ENCODE peak calls at places on chromosomes 11 and 22, in seven cellular contexts. X is AG09309; U is CD4-positive, alpha-beta memory T cell; M is prostate gland; K is AG10803; Q is HL-60; Y is BJ. W is an unnamed sample.

GRCh38 chr22:44686873-44687600 is 15.0 kb upstream of the PRR5 start:
- DNase-seq in Y (peak), Q (no peak), U (no peak), X (no peak), K (peak), M (no peak), W (no peak)

GRCh38 chr11:7582338-7582985 is 68.7 kb downstream of the PPFIBP2 start:
- DNase-seq in U (no peak), Y (no peak), Q (no peak), M (no peak), X (no peak), K (no peak), W (no peak)

GRCh38 chr22:46058591-46059519 is 81.9 kb upstream of the WNT7B start:
- DNase-seq in Y (no peak), K (no peak), U (no peak), X (no peak), Q (no peak), M (no peak), W (no peak)

GRCh38 chr22:19527861-19528417 is 3.7 kb upstream of the CLDN5 start:
- DNase-seq in Y (no peak), X (peak), M (no peak), Q (no peak), U (no peak), K (no peak), W (no peak)

GRCh38 chr11:11818529-11819121 is 23.1 kb upstream of the USP47 start:
- DNase-seq in X (no peak), U (no peak), K (no peak), Y (no peak), M (no peak), Q (no peak), W (no peak)

GRCh38 chr11:7513210-7514098 is at the start of gene PPFIBP2:
- DNase-seq in U (peak), M (peak), K (peak), Q (no peak), X (no peak), Y (no peak), W (peak)

GRCh38 chr11:29750392-29750791 is 266.4 kb downstream of the KCNA4 start:
- DNase-seq in U (no peak), Y (no peak), K (no peak), M (no peak), X (no peak), Q (no peak), W (no peak)

GRCh38 chr11:44566952-44567875 is 1.8 kb downstream of the CD82 start:
- DNase-seq in Q (no peak), K (no peak), U (no peak), Y (no peak), M (no peak), X (no peak), W (peak)

GRCh38 chr11:129881570-129882170 is 13.7 kb downstream of the NFRKB start:
- DNase-seq in X (no peak), Q (no peak), K (peak), M (peak), Y (no peak), U (peak), W (peak)

GRCh38 chr11:123472236-123472935 is 42.3 kb downstream of the GRAMD1B start:
- DNase-seq in Q (no peak), Y (no peak), M (peak), X (no peak), U (no peak), K (no peak), W (no peak)

GRCh38 chr11:73244589-73245240 is 26.6 kb downstream of the P2RY2 start:
- DNase-seq in K (no peak), Y (no peak), U (no peak), X (no peak), M (no peak), Q (no peak), W (no peak)

GRCh38 chr11:27401280-27401679 is 38.3 kb upstream of the CCDC34 start:
- DNase-seq in U (no peak), X (peak), K (peak), Q (no peak), M (no peak), Y (peak), W (no peak)

GRCh38 chr11:20057055-20057943 is 103.0 kb downstream of the DBX1 start:
- DNase-seq in Q (no peak), U (no peak), K (peak), Y (no peak), M (no peak), X (peak), W (no peak)

GRCh38 chr11:14059491-14059890 is 97.0 kb downstream of the SPON1 start:
- DNase-seq in Y (no peak), U (no peak), K (no peak), M (no peak), Q (no peak), X (no peak), W (no peak)

GRCh38 chr11:45413156-45413833 is 127.2 kb upstream of the SYT13 start:
- DNase-seq in X (no peak), K (no peak), U (no peak), Y (no peak), M (no peak), Q (no peak), W (no peak)

GRCh38 chr11:59983212-59983611 is 19.4 kb downstream of the OOSP4A start:
- DNase-seq in U (no peak), Q (no peak), M (no peak), K (no peak), X (no peak), Y (no peak), W (no peak)

GRCh38 chr11:61534901-61535839 is 26.6 kb downstream of the LRRC10B start:
- DNase-seq in X (no peak), U (no peak), K (no peak), Y (no peak), Q (no peak), M (no peak), W (no peak)

GRCh38 chr11:119990306-119991021 is 147.4 kb downstream of the TRIM29 start:
- DNase-seq in M (no peak), U (no peak), Y (no peak), X (no peak), Q (no peak), K (peak), W (no peak)

GRCh38 chr22:17077255-17077654 is 7.5 kb upstream of the IL17RA start:
- DNase-seq in X (peak), K (peak), M (no peak), Y (peak), U (no peak), Q (no peak), W (no peak)

GRCh38 chr11:77126861-77127673 is 979 bp upstream of the MYO7A start:
- DNase-seq in X (no peak), U (peak), Q (peak), Y (no peak), M (no peak), K (no peak), W (peak)

DNA sequence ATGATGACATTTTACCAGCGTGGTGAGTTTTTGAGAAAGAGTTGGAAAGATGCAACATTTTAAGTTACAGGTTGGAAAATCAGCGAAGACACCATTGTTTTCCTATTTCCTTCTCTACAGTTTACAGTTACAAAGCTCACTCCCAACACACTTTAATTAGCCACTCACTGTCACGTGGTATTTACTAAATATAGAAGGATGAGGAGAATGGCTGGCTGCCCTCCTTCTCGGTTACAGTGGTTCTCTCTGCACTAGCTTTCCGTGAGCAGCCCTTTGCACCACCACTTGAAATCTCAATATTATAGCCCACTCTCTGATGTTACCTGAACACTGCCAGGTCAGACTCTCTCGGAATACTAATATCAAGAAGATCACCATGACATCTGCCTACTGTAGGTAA is 205.6 kb downstream of the CADM1 start:
- DNase-seq in K (no peak), Q (no peak), U (no peak), Y (no peak), X (no peak), M (no peak), W (no peak)
- H3K4me3 ChIP-seq in K (no peak), Q (no peak), U (no peak), Y (no peak), X (no peak), M (no peak), W (no peak)

GRCh38 chr22:24290459-24290858 is 19.8 kb downstream of the SPECC1L start:
- DNase-seq in Q (no peak), X (no peak), U (no peak), M (no peak), Y (no peak), K (peak), W (no peak)

GRCh38 chr22:24289138-24289537 is 18.5 kb downstream of the SPECC1L start:
- DNase-seq in M (no peak), Y (peak), K (peak), X (peak), U (no peak), Q (no peak), W (no peak)

GRCh38 chr22:24291538-24292201 is 21.0 kb downstream of the SPECC1L start:
- DNase-seq in Q (no peak), U (no peak), X (no peak), K (no peak), M (no peak), Y (no peak), W (no peak)

GRCh38 chr22:24285245-24285644 is 14.6 kb downstream of the SPECC1L start:
- DNase-seq in Y (no peak), X (no peak), K (peak), Q (no peak), M (no peak), U (peak), W (peak)

GRCh38 chr22:24289781-24290181 is 19.1 kb downstream of the SPECC1L start:
- DNase-seq in K (no peak), U (no peak), X (no peak), M (no peak), Y (no peak), Q (no peak), W (no peak)
- H3K4me3 ChIP-seq in K (peak), U (no peak), X (no peak), M (no peak), Y (no peak), Q (no peak), W (no peak)

GRCh38 chr11:33697997-33698396 is 2.6 kb downstream of the C11orf91 start:
- DNase-seq in K (no peak), Q (no peak), X (no peak), U (no peak), Y (no peak), M (no peak), W (no peak)

GRCh38 chr11:33698921-33699320 is 1.7 kb downstream of the C11orf91 start:
- DNase-seq in Q (no peak), U (no peak), Y (no peak), X (no peak), K (no peak), M (no peak), W (no peak)

GRCh38 chr11:33700425-33701271 is at the start of gene C11orf91:
- DNase-seq in X (peak), Q (peak), K (peak), Y (peak), M (peak), U (peak), W (peak)

GRCh38 chr11:33701302-33701701 is 676 bp upstream of the C11orf91 start:
- DNase-seq in Y (no peak), X (no peak), Q (no peak), M (no peak), U (no peak), K (peak), W (no peak)

GRCh38 chr11:33699515-33700424 is 856 bp downstream of the C11orf91 start:
- DNase-seq in Q (no peak), M (no peak), Y (no peak), U (peak), X (no peak), K (no peak), W (no peak)
- H3K4me3 ChIP-seq in Q (peak), M (peak), Y (peak), U (peak), X (peak), K (peak), W (peak)

DNA sequence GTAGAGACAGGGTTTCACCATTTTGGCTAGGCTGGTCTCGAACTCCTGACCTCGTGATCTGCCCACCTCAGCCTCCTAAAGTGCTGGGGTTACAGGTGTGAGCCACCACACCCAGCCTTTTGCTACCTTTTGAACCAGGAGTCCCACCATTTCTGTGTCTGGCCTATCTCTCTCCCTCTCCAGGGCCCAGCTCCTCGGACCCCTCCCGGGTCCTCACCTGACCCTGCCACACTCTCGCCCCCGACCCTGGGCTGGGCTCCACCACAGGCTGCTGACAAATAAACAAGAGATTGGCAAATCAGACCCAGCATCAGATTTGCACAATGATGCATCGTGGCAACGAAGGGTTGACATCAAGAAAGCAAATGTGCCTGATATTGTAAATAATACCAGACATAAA is 8.8 kb downstream of the KRTAP5-5 start:
- DNase-seq in Q (no peak), M (no peak), Y (no peak), X (no peak), K (no peak), U (no peak), W (no peak)
- H3K4me3 ChIP-seq in Q (no peak), M (no peak), Y (no peak), X (no peak), K (no peak), U (no peak), W (no peak)

GRCh38 chr22:21042978-21043855 is 2.5 kb upstream of the LRRC74B start:
- DNase-seq in X (no peak), Y (no peak), K (no peak), U (no peak), Q (no peak), M (no peak), W (no peak)

GRCh38 chr22:21044931-21045584 is 688 bp upstream of the LRRC74B start:
- DNase-seq in X (peak), M (no peak), Y (no peak), K (peak), Q (no peak), U (no peak), W (no peak)

GRCh38 chr22:21045585-21046294 is at the start of gene LRRC74B:
- DNase-seq in U (peak), K (peak), Q (peak), M (peak), Y (peak), X (peak), W (peak)

GRCh38 chr22:21041937-21042336 is 3.8 kb upstream of the LRRC74B start:
- DNase-seq in Q (no peak), X (no peak), Y (no peak), K (peak), M (no peak), U (no peak), W (no peak)

GRCh38 chr22:21043856-21044535 is 1.8 kb upstream of the LRRC74B start:
- DNase-seq in K (no peak), Q (no peak), X (no peak), M (no peak), U (no peak), Y (no peak), W (no peak)
- H3K4me3 ChIP-seq in K (peak), Q (no peak), X (no peak), M (no peak), U (no peak), Y (no peak), W (no peak)

GRCh38 chr11:114063149-114063828 is 3.8 kb downstream of the ZBTB16 start:
- DNase-seq in X (no peak), U (no peak), Y (no peak), Q (no peak), M (no peak), K (no peak), W (no peak)

GRCh38 chr11:114066046-114066648 is 6.6 kb downstream of the ZBTB16 start:
- DNase-seq in Y (no peak), M (no peak), K (no peak), U (no peak), Q (no peak), X (no peak), W (no peak)

GRCh38 chr11:114064216-114064615 is 4.7 kb downstream of the ZBTB16 start:
- DNase-seq in X (no peak), Q (no peak), M (no peak), U (no peak), K (no peak), Y (no peak), W (no peak)

GRCh38 chr11:114063829-114064201 is 4.3 kb downstream of the ZBTB16 start:
- DNase-seq in X (no peak), Y (no peak), Q (no peak), K (no peak), U (no peak), M (no peak), W (no peak)

GRCh38 chr11:114065094-114065493 is 5.6 kb downstream of the ZBTB16 start:
- DNase-seq in U (no peak), K (no peak), X (no peak), Q (no peak), Y (no peak), M (no peak), W (no peak)
- H3K4me3 ChIP-seq in U (no peak), K (no peak), X (no peak), Q (no peak), Y (no peak), M (peak), W (no peak)

GRCh38 chr11:115696472-115697011 is 192.3 kb upstream of the CADM1 start:
- DNase-seq in Y (no peak), Q (no peak), X (no peak), K (no peak), M (no peak), U (no peak), W (no peak)

GRCh38 chr11:115695677-115696451 is 191.6 kb upstream of the CADM1 start:
- DNase-seq in K (no peak), Y (no peak), X (no peak), Q (no peak), U (no peak), M (no peak), W (no peak)

GRCh38 chr11:115693002-115693401 is 188.8 kb upstream of the CADM1 start:
- DNase-seq in U (no peak), Y (no peak), X (no peak), M (no peak), Q (no peak), K (no peak), W (no peak)

GRCh38 chr11:115687934-115688333 is 183.7 kb upstream of the CADM1 start:
- DNase-seq in K (no peak), X (no peak), Y (no peak), Q (no peak), M (no peak), U (no peak), W (no peak)

DNA sequence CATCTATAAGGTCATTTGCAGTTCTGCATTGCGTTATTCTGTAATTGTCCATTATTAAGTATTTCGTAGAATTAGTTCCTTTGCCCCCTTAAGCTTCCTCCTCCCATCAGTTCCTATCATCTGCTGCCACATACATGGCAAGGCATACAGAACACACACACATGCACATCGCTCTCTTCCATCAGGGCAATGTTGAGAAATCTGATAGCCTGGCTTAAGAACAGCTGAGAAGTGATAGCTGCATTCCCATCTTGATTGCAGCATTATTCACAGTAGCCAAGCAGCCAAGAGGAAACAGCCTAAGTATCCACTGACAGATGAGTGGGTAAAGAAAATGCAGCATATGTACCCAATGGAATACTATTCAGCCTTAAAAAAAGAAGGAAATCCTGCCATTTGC is 186.8 kb upstream of the CADM1 start:
- DNase-seq in M (no peak), Y (no peak), X (no peak), Q (no peak), U (no peak), K (no peak), W (no peak)
- H3K4me3 ChIP-seq in M (no peak), Y (no peak), X (no peak), Q (no peak), U (no peak), K (no peak), W (no peak)

GRCh38 chr11:125064070-125064469 is 965 bp downstream of the SLC37A2 start:
- DNase-seq in X (no peak), U (no peak), Q (no peak), Y (no peak), M (no peak), K (no peak), W (no peak)
- H3K4me3 ChIP-seq in X (peak), U (peak), Q (peak), Y (peak), M (peak), K (peak), W (no peak)

DNA sequence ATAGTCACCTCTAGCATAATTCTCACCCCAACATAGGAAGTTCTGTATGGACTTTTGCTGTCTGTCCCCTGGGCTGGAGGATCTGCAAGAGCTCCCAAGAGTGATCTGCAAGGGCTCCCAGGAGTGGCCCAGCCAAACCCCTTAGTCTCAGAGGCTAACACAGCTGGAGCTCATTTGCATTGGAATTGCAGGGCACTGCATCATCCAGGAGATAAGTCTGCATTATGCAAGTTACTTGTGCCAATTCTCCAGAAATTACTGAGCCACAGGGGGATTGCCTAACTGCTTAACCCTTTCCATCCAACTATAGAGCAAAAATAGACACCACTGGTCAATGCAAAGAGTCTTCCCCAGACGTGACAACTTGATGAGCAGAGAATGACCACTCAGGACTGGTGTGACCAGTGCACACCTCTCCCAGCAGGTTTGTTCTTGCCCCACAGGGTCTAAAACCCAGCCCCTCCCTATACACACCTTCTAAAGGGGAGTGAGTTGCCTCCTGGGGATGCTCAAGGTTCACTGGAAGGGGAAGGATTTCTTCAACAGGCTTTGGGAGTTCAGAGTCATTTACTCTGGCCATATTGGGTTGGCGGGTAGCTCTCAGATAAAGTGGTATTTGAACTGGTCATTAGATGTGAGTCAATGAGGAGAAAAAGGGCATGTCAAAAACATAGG is 38.4 kb downstream of the POU2AF3 start:
- DNase-seq in Q (no peak), U (no peak), X (peak), K (peak), Y (peak), M (no peak), W (no peak)
- H3K4me3 ChIP-seq in Q (no peak), U (no peak), X (no peak), K (no peak), Y (no peak), M (no peak), W (no peak)